ENCODE peak calls at places on chromosomes 13 and 19, in ten cellular contexts. One of them, this sample, is unnamed.

GRCh38 chr13:36454121-36454520 is 21.8 kb downstream of the CCNA1 start:
- DNase-seq in prostate gland: no peak
- DNase-seq in HCT116: no peak
- DNase-seq in suprapubic skin: no peak
- DNase-seq in K562: no peak
- DNase-seq in H1: no peak
- DNase-seq in esophagus muscularis mucosa: no peak
- DNase-seq in spleen: no peak
- DNase-seq in transverse colon: no peak
- DNase-seq in sigmoid colon: no peak
- DNase-seq in this sample: no peak

GRCh38 chr13:99486996-99487395 is 14.3 kb upstream of the TM9SF2 start:
- DNase-seq in prostate gland: no peak
- DNase-seq in HCT116: no peak
- DNase-seq in suprapubic skin: no peak
- DNase-seq in K562: no peak
- DNase-seq in H1: no peak
- DNase-seq in esophagus muscularis mucosa: no peak
- DNase-seq in spleen: no peak
- DNase-seq in transverse colon: no peak
- DNase-seq in sigmoid colon: no peak
- DNase-seq in this sample: no peak

GRCh38 chr13:57877596-57877995 is 246.1 kb downstream of the PCDH17 start:
- DNase-seq in prostate gland: no peak
- DNase-seq in HCT116: no peak
- DNase-seq in suprapubic skin: no peak
- DNase-seq in K562: no peak
- DNase-seq in H1: no peak
- DNase-seq in esophagus muscularis mucosa: no peak
- DNase-seq in spleen: no peak
- DNase-seq in transverse colon: no peak
- DNase-seq in sigmoid colon: no peak
- DNase-seq in this sample: no peak

GRCh38 chr13:112688560-112689497 is 1.0 kb upstream of the ATP11A start:
- DNase-seq in prostate gland: no peak
- DNase-seq in HCT116: no peak
- DNase-seq in suprapubic skin: peak; percentile 61
- DNase-seq in K562: no peak
- DNase-seq in H1: peak; percentile 65
- DNase-seq in esophagus muscularis mucosa: no peak
- DNase-seq in spleen: peak; percentile 83
- DNase-seq in transverse colon: peak; percentile 29
- DNase-seq in sigmoid colon: no peak
- DNase-seq in this sample: peak; percentile 13

GRCh38 chr19:13849277-13849676 is 27.7 kb upstream of the NANOS3 start:
- DNase-seq in prostate gland: no peak
- DNase-seq in HCT116: no peak
- DNase-seq in suprapubic skin: peak; percentile 76
- DNase-seq in K562: no peak
- DNase-seq in H1: no peak
- DNase-seq in esophagus muscularis mucosa: no peak
- DNase-seq in spleen: no peak
- DNase-seq in transverse colon: no peak
- DNase-seq in sigmoid colon: no peak
- DNase-seq in this sample: no peak

GRCh38 chr19:14473915-14474578 is 1.1 kb downstream of the PTGER1 start:
- DNase-seq in prostate gland: no peak
- DNase-seq in HCT116: no peak
- DNase-seq in suprapubic skin: no peak
- DNase-seq in K562: no peak
- DNase-seq in H1: peak; percentile 47
- DNase-seq in esophagus muscularis mucosa: no peak
- DNase-seq in spleen: no peak
- DNase-seq in transverse colon: peak; percentile 53
- DNase-seq in sigmoid colon: no peak
- DNase-seq in this sample: no peak

GRCh38 chr19:6891761-6892385 is 4.5 kb downstream of the ADGRE1 start:
- DNase-seq in prostate gland: no peak
- DNase-seq in HCT116: no peak
- DNase-seq in suprapubic skin: no peak
- DNase-seq in K562: no peak
- DNase-seq in H1: no peak
- DNase-seq in esophagus muscularis mucosa: no peak
- DNase-seq in spleen: no peak
- DNase-seq in transverse colon: no peak
- DNase-seq in sigmoid colon: no peak
- DNase-seq in this sample: no peak

GRCh38 chr19:13091400-13092161 is 11.1 kb downstream of the LYL1 start:
- DNase-seq in prostate gland: no peak
- DNase-seq in HCT116: no peak
- DNase-seq in suprapubic skin: no peak
- DNase-seq in K562: no peak
- DNase-seq in H1: peak; percentile 65
- DNase-seq in esophagus muscularis mucosa: no peak
- DNase-seq in spleen: no peak
- DNase-seq in transverse colon: no peak
- DNase-seq in sigmoid colon: peak; percentile 91
- DNase-seq in this sample: peak; percentile 93

GRCh38 chr13:36432106-36432544 is at the start of gene CCNA1:
- DNase-seq in prostate gland: no peak
- DNase-seq in HCT116: no peak
- DNase-seq in suprapubic skin: peak; percentile 70
- DNase-seq in K562: peak; percentile 37
- DNase-seq in H1: peak; percentile 91
- DNase-seq in esophagus muscularis mucosa: no peak
- DNase-seq in spleen: peak; percentile 83
- DNase-seq in transverse colon: no peak
- DNase-seq in sigmoid colon: no peak
- DNase-seq in this sample: no peak

GRCh38 chr19:2793126-2793525 is 7.8 kb downstream of the THOP1 start:
- DNase-seq in prostate gland: no peak
- DNase-seq in HCT116: no peak
- DNase-seq in suprapubic skin: no peak
- DNase-seq in K562: no peak
- DNase-seq in H1: no peak
- DNase-seq in esophagus muscularis mucosa: no peak
- DNase-seq in spleen: no peak
- DNase-seq in transverse colon: no peak
- DNase-seq in sigmoid colon: no peak
- DNase-seq in this sample: no peak
- TF ChIP-seq POLR2AphosphoS5 in prostate gland: no peak
- TF ChIP-seq POLR2AphosphoS5 in HCT116: no peak
- TF ChIP-seq POLR2AphosphoS5 in suprapubic skin: no peak
- TF ChIP-seq POLR2AphosphoS5 in K562: no peak
- TF ChIP-seq POLR2AphosphoS5 in H1: no peak
- TF ChIP-seq POLR2AphosphoS5 in esophagus muscularis mucosa: no peak
- TF ChIP-seq POLR2AphosphoS5 in spleen: no peak
- TF ChIP-seq POLR2AphosphoS5 in transverse colon: no peak
- TF ChIP-seq POLR2AphosphoS5 in sigmoid colon: no peak
- TF ChIP-seq POLR2AphosphoS5 in this sample: no peak

DNA sequence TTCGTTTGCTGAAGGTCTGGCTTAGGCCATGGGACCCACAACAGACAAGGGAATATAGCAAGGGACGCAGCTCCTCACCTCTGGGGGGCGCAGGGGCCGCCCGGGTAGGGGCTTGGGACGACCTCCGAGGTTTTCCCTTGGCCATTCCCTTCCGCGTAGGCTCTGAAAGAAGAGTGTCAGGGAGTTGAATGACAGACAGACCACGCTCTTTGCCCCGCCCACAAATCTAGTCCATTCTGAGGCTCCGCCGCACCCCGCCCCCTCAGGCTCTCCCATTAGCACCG is 11.4 kb upstream of the ZNF414 start:
- DNase-seq in prostate gland: no peak
- DNase-seq in HCT116: no peak
- DNase-seq in suprapubic skin: no peak
- DNase-seq in K562: no peak
- DNase-seq in H1: peak; percentile 99
- DNase-seq in esophagus muscularis mucosa: no peak
- DNase-seq in spleen: no peak
- DNase-seq in transverse colon: no peak
- DNase-seq in sigmoid colon: no peak
- DNase-seq in this sample: no peak
- TF ChIP-seq POLR2A in prostate gland: peak; percentile 74
- TF ChIP-seq POLR2A in HCT116: no peak
- TF ChIP-seq POLR2A in suprapubic skin: no peak
- TF ChIP-seq POLR2A in K562: peak; percentile 11
- TF ChIP-seq POLR2A in H1: no peak
- TF ChIP-seq POLR2A in esophagus muscularis mucosa: no peak
- TF ChIP-seq POLR2A in spleen: no peak
- TF ChIP-seq POLR2A in transverse colon: peak; percentile 44
- TF ChIP-seq POLR2A in sigmoid colon: no peak
- TF ChIP-seq POLR2A in this sample: peak; percentile 46

GRCh38 chr19:8319807-8320520 is 1.2 kb downstream of the NDUFA7 start:
- DNase-seq in prostate gland: no peak
- DNase-seq in HCT116: no peak
- DNase-seq in suprapubic skin: no peak
- DNase-seq in K562: no peak
- DNase-seq in H1: no peak
- DNase-seq in esophagus muscularis mucosa: no peak
- DNase-seq in spleen: no peak
- DNase-seq in transverse colon: no peak
- DNase-seq in sigmoid colon: no peak
- DNase-seq in this sample: no peak

GRCh38 chr19:8321067-8321759 is at the start of the genes NDUFA7 and RPS28:
- DNase-seq in prostate gland: peak; percentile 97
- DNase-seq in HCT116: peak; percentile 86
- DNase-seq in suprapubic skin: peak; percentile 98
- DNase-seq in K562: peak; percentile 92
- DNase-seq in H1: peak; percentile 99
- DNase-seq in esophagus muscularis mucosa: peak; percentile 99
- DNase-seq in spleen: peak; percentile 98
- DNase-seq in transverse colon: peak; percentile 98
- DNase-seq in sigmoid colon: peak; percentile 99
- DNase-seq in this sample: peak; percentile 97

GRCh38 chr19:8311461-8312260 is 3.5 kb upstream of the CD320 start:
- DNase-seq in prostate gland: peak; percentile 63
- DNase-seq in HCT116: no peak
- DNase-seq in suprapubic skin: peak; percentile 75
- DNase-seq in K562: no peak
- DNase-seq in H1: no peak
- DNase-seq in esophagus muscularis mucosa: no peak
- DNase-seq in spleen: peak; percentile 76
- DNase-seq in transverse colon: peak; percentile 70
- DNase-seq in sigmoid colon: peak; percentile 63
- DNase-seq in this sample: peak; percentile 47

GRCh38 chr19:8320564-8321066 is 560 bp downstream of the NDUFA7 start:
- DNase-seq in prostate gland: no peak
- DNase-seq in HCT116: no peak
- DNase-seq in suprapubic skin: no peak
- DNase-seq in K562: no peak
- DNase-seq in H1: no peak
- DNase-seq in esophagus muscularis mucosa: no peak
- DNase-seq in spleen: no peak
- DNase-seq in transverse colon: no peak
- DNase-seq in sigmoid colon: no peak
- DNase-seq in this sample: no peak

DNA sequence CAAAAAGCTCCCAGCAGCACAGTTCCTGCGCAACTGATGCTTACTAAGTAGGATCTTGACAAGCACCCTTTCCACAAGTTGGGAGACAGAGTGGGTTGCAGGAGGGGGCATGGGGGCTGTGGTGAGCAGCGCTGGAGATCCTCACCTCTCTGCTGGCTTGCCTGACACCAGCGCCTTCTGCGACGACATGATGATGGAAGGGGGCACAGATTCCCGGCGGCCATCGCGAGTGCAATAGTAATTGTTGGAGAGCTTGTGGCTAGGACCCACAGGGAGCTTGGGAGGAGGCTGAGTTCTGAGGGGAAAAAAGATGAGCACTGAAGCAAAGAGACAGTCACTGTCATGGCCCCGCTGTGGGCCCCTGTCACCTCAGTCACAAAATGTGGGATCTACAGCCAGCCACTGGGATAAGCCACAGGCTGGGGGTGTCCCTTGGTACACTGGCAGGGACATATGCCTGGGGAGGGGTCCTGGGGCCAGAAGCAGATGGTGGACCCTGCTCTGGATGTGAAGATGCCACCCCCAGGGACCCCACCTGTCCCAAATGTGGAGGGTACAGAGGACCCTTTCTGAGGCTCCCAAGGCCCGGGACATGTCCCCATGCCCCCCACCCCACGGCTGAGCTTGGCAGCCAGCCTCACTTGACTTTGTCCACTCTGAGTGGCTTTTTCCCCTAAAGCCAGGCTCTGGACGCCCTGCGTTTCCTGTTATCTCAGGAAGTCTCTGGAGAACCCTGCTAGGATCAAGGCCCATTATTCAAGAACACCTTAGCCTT is 4.6 kb downstream of the NDUFA7 start:
- DNase-seq in prostate gland: no peak
- DNase-seq in HCT116: no peak
- DNase-seq in suprapubic skin: no peak
- DNase-seq in K562: no peak
- DNase-seq in H1: no peak
- DNase-seq in esophagus muscularis mucosa: no peak
- DNase-seq in spleen: no peak
- DNase-seq in transverse colon: no peak
- DNase-seq in sigmoid colon: no peak
- DNase-seq in this sample: no peak
- TF ChIP-seq POLR2AphosphoS5 in prostate gland: no peak
- TF ChIP-seq POLR2AphosphoS5 in HCT116: no peak
- TF ChIP-seq POLR2AphosphoS5 in suprapubic skin: no peak
- TF ChIP-seq POLR2AphosphoS5 in K562: no peak
- TF ChIP-seq POLR2AphosphoS5 in H1: no peak
- TF ChIP-seq POLR2AphosphoS5 in esophagus muscularis mucosa: no peak
- TF ChIP-seq POLR2AphosphoS5 in spleen: peak; percentile 36
- TF ChIP-seq POLR2AphosphoS5 in transverse colon: no peak
- TF ChIP-seq POLR2AphosphoS5 in sigmoid colon: no peak
- TF ChIP-seq POLR2AphosphoS5 in this sample: peak; percentile 22

DNA sequence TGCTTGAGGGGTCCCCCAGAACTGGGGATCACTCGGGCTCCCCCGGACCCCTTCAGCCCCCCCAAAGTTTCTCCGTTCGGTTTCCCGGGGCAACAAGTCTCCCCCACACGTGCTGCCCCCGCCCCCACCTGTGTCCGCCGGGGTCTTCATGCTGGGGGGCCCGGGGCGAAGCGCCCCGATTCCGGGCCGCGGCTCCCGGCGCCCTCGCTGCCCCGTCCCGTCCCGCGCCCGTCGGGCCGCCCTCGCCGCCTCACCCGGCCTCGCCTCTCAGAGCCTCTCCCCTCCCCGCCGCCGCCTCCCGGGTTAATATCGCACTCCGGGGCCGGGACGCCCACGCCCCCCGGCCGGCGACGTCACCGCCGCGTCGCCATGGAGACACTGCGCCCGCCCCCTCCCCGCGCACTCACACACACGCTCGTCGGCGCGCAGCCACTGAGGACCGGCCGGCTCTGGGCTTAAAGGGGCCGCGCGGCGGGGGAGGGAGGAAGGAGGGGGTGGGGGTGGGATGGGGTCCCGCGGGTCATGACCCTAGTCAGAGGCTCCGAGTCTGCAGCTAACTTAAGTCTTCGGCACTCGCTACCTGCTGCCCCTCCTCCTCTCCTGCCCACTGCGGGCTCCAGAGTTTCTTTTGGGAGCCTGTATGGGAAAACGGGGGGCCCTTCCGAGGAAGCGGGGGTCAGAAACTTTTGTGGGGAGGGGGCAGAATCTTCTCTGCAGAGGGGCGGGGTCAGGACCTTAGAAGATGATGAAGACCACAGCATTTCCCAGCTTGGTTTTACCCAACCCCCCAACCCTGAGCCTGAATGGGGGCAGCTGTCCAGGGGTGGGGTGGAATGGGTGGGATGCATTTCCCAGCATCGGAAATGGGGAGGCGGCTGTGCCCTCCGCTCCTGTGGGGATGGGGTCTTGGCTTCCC is at the start of gene ERF:
- DNase-seq in prostate gland: peak; percentile 91
- DNase-seq in HCT116: peak; percentile 65
- DNase-seq in suprapubic skin: peak; percentile 95
- DNase-seq in K562: peak; percentile 91
- DNase-seq in H1: peak; percentile 94
- DNase-seq in esophagus muscularis mucosa: peak; percentile 99
- DNase-seq in spleen: peak; percentile 98
- DNase-seq in transverse colon: peak; percentile 95
- DNase-seq in sigmoid colon: peak; percentile 98
- DNase-seq in this sample: peak; percentile 93
- TF ChIP-seq POLR2A in prostate gland: peak; percentile 100
- TF ChIP-seq POLR2A in HCT116: peak; percentile 53
- TF ChIP-seq POLR2A in suprapubic skin: peak; percentile 97
- TF ChIP-seq POLR2A in K562: peak; percentile 40
- TF ChIP-seq POLR2A in H1: no peak
- TF ChIP-seq POLR2A in esophagus muscularis mucosa: peak; percentile 95
- TF ChIP-seq POLR2A in spleen: no peak
- TF ChIP-seq POLR2A in transverse colon: peak; percentile 87
- TF ChIP-seq POLR2A in sigmoid colon: peak; percentile 53
- TF ChIP-seq POLR2A in this sample: peak; percentile 86